ENCODE peak calls at places on chromosomes 3 and 15, in eight cellular contexts. V is amygdala, H is nucleus accumbens, Z is colonic mucosa, P is fibroblast of lung, R is substantia nigra, J is LoVo, K is Caco-2. I is an unnamed sample.

GRCh38 chr3:177553586-177553985 is 356.3 kb upstream of the TBL1XR1 start:
- DNase-seq in V (peak; percentile 9), H (peak; percentile 36), Z (no peak), P (no peak), R (peak; percentile 15), J (no peak), K (no peak), I (peak; percentile 32)

GRCh38 chr3:118369892-118370491 is 664.7 kb downstream of the IGSF11 start:
- DNase-seq in V (no peak), H (no peak), Z (no peak), P (no peak), R (no peak), J (no peak), K (no peak), I (no peak)

GRCh38 chr3:23830869-23831484 is 25.2 kb downstream of the UBE2E1 start:
- DNase-seq in V (no peak), H (no peak), Z (no peak), P (peak; percentile 29), R (no peak), J (no peak), K (no peak), I (no peak)

GRCh38 chr3:69695443-69695842 is 43.8 kb upstream of the MITF start:
- DNase-seq in V (no peak), H (no peak), Z (no peak), P (no peak), R (no peak), J (no peak), K (no peak), I (no peak)

GRCh38 chr3:181952221-181952620 is 240.5 kb downstream of the SOX2 start:
- DNase-seq in V (no peak), H (no peak), Z (no peak), P (peak; percentile 79), R (no peak), J (no peak), K (no peak), I (no peak)

GRCh38 chr15:93028111-93028631 is 60.8 kb downstream of the RGMA start:
- DNase-seq in V (no peak), H (no peak), Z (no peak), P (no peak), R (no peak), J (no peak), K (no peak), I (no peak)

GRCh38 chr3:13852638-13853009 is 27.2 kb downstream of the WNT7A start:
- DNase-seq in V (no peak), H (no peak), Z (no peak), P (no peak), R (no peak), J (peak; percentile 32), K (no peak), I (no peak)

GRCh38 chr3:134232146-134232545 is 18.5 kb downstream of the RYK start:
- DNase-seq in V (no peak), H (no peak), Z (no peak), P (peak; percentile 44), R (no peak), J (no peak), K (no peak), I (no peak)

GRCh38 chr3:10205461-10206165 is 40.9 kb downstream of the IRAK2 start:
- DNase-seq in V (no peak), H (no peak), Z (no peak), P (peak; percentile 93), R (peak; percentile 18), J (peak; percentile 71), K (no peak), I (no peak)

GRCh38 chr15:65304393-65305143 is at the start of gene RNU5B-1:
- DNase-seq in V (no peak), H (peak; percentile 19), Z (peak; percentile 84), P (peak; percentile 97), R (peak; percentile 78), J (peak; percentile 91), K (peak; percentile 89), I (peak; percentile 87)

GRCh38 chr15:59174846-59175831 is 31.5 kb upstream of the LDHAL6B start:
- DNase-seq in V (peak; percentile 65), H (peak; percentile 30), Z (peak; percentile 69), P (peak; percentile 82), R (peak; percentile 53), J (peak; percentile 27), K (peak; percentile 47), I (peak; percentile 35)

GRCh38 chr15:65132841-65133549 is 613 bp downstream of the PDCD7 start:
- DNase-seq in V (peak; percentile 31), H (no peak), Z (peak; percentile 32), P (peak; percentile 63), R (no peak), J (peak; percentile 20), K (peak; percentile 52), I (peak; percentile 43)

GRCh38 chr3:132029182-132029902 is 5.5 kb downstream of the CPNE4 start:
- DNase-seq in V (peak; percentile 76), H (peak; percentile 54), Z (peak; percentile 78), P (peak; percentile 57), R (peak; percentile 46), J (peak; percentile 77), K (peak; percentile 90), I (peak; percentile 89)

GRCh38 chr15:47670365-47670764 is 46.9 kb upstream of the SEMA6D start:
- DNase-seq in V (no peak), H (no peak), Z (no peak), P (no peak), R (no peak), J (no peak), K (no peak), I (no peak)

GRCh38 chr3:169149349-169149890 is 514.1 kb downstream of the MECOM start:
- DNase-seq in V (peak; percentile 64), H (peak; percentile 42), Z (peak; percentile 88), P (peak; percentile 80), R (peak; percentile 44), J (peak; percentile 86), K (peak; percentile 80), I (peak; percentile 87)

GRCh38 chr3:94417963-94418455 is 355.1 kb downstream of the NSUN3 start:
- DNase-seq in V (no peak), H (no peak), Z (no peak), P (no peak), R (no peak), J (no peak), K (no peak), I (no peak)

GRCh38 chr3:126746395-126747177 is 42.5 kb downstream of the CHCHD6 start:
- DNase-seq in V (no peak), H (no peak), Z (no peak), P (peak; percentile 84), R (no peak), J (no peak), K (peak; percentile 91), I (peak; percentile 38)

GRCh38 chr3:45994661-45995369 is 809 bp downstream of the FYCO1 start:
- DNase-seq in V (peak; percentile 40), H (no peak), Z (peak; percentile 44), P (no peak), R (peak; percentile 56), J (peak; percentile 7), K (no peak), I (peak; percentile 19)

GRCh38 chr15:101295607-101296225 is 668 bp upstream of the SNRPA1 start:
- DNase-seq in V (no peak), H (no peak), Z (no peak), P (peak; percentile 27), R (no peak), J (peak; percentile 56), K (no peak), I (peak; percentile 46)

GRCh38 chr3:107619549-107619948 is 96.8 kb downstream of the BBX start:
- DNase-seq in V (no peak), H (no peak), Z (no peak), P (peak; percentile 47), R (no peak), J (peak; percentile 8), K (no peak), I (no peak)

GRCh38 chr15:34708422-34708821 is 46.4 kb downstream of the GJD2 start:
- DNase-seq in V (peak; percentile 2), H (no peak), Z (no peak), P (peak; percentile 58), R (no peak), J (peak; percentile 46), K (no peak), I (peak; percentile 54)

GRCh38 chr15:39580630-39581500 is at the start of gene THBS1:
- DNase-seq in V (no peak), H (no peak), Z (peak; percentile 91), P (peak; percentile 93), R (no peak), J (peak; percentile 91), K (peak; percentile 94), I (peak; percentile 14)